ENCODE peak calls at places on chromosomes 3 and 15, in five cellular contexts. One of them, this sample, is unnamed.

GRCh38 chr3:88038561-88038960 is 20.2 kb downstream of the CGGBP1 start:
- DNase-seq in K562: no peak
- DNase-seq in HepG2: no peak
- DNase-seq in GM12878: no peak
- DNase-seq in H1: no peak
- DNase-seq in this sample: no peak

GRCh38 chr15:89898628-89899302 is 5.0 kb upstream of the AP3S2 start:
- DNase-seq in K562: peak
- DNase-seq in HepG2: peak
- DNase-seq in GM12878: no peak
- DNase-seq in H1: peak
- DNase-seq in this sample: peak

GRCh38 chr15:31226011-31226410 is 100.6 kb upstream of the KLF13 start:
- DNase-seq in K562: no peak
- DNase-seq in HepG2: no peak
- DNase-seq in GM12878: no peak
- DNase-seq in H1: no peak
- DNase-seq in this sample: no peak

GRCh38 chr3:125261031-125261430 is 48.5 kb upstream of the SLC12A8 start:
- DNase-seq in K562: no peak
- DNase-seq in HepG2: no peak
- DNase-seq in GM12878: no peak
- DNase-seq in H1: no peak
- DNase-seq in this sample: no peak

GRCh38 chr3:60036803-60037202 is 987.0 kb upstream of the CFAP20DC start:
- DNase-seq in K562: no peak
- DNase-seq in HepG2: no peak
- DNase-seq in GM12878: no peak
- DNase-seq in H1: no peak
- DNase-seq in this sample: no peak

GRCh38 chr3:138850151-138850550 is 15.4 kb upstream of the PIK3CB start:
- DNase-seq in K562: no peak
- DNase-seq in HepG2: no peak
- DNase-seq in GM12878: no peak
- DNase-seq in H1: no peak
- DNase-seq in this sample: no peak

GRCh38 chr3:41575754-41576153 is 376.4 kb downstream of the CTNNB1 start:
- DNase-seq in K562: no peak
- DNase-seq in HepG2: no peak
- DNase-seq in GM12878: no peak
- DNase-seq in H1: no peak
- DNase-seq in this sample: no peak

GRCh38 chr3:112539825-112540517 is 21.8 kb downstream of the ATG3 start:
- DNase-seq in K562: no peak
- DNase-seq in HepG2: no peak
- DNase-seq in GM12878: peak
- DNase-seq in H1: no peak
- DNase-seq in this sample: no peak

GRCh38 chr15:47035756-47036155 is 681.5 kb upstream of the SEMA6D start:
- DNase-seq in K562: no peak
- DNase-seq in HepG2: no peak
- DNase-seq in GM12878: no peak
- DNase-seq in H1: no peak
- DNase-seq in this sample: no peak

GRCh38 chr15:80549191-80549590 is 145.0 kb downstream of the ARNT2 start:
- DNase-seq in K562: no peak
- DNase-seq in HepG2: no peak
- DNase-seq in GM12878: no peak
- DNase-seq in H1: no peak
- DNase-seq in this sample: no peak

GRCh38 chr3:99499235-99499798 is 139.1 kb upstream of the COL8A1 start:
- DNase-seq in K562: peak
- DNase-seq in HepG2: peak
- DNase-seq in GM12878: peak
- DNase-seq in H1: no peak
- DNase-seq in this sample: peak

GRCh38 chr3:108153451-108153981 is 62.7 kb upstream of the CD47 start:
- DNase-seq in K562: peak
- DNase-seq in HepG2: peak
- DNase-seq in GM12878: no peak
- DNase-seq in H1: peak
- DNase-seq in this sample: peak

GRCh38 chr3:69710153-69710977 is 28.9 kb upstream of the MITF start:
- DNase-seq in K562: no peak
- DNase-seq in HepG2: no peak
- DNase-seq in GM12878: no peak
- DNase-seq in H1: no peak
- DNase-seq in this sample: no peak

GRCh38 chr3:46400000-46400734 is 6.7 kb downstream of the CCR5AS start:
- DNase-seq in K562: peak
- DNase-seq in HepG2: no peak
- DNase-seq in GM12878: no peak
- DNase-seq in H1: no peak
- DNase-seq in this sample: no peak

GRCh38 chr3:50237133-50237651 is 1.2 kb downstream of the GNAI2 start:
- DNase-seq in K562: peak
- DNase-seq in HepG2: no peak
- DNase-seq in GM12878: no peak
- DNase-seq in H1: peak
- DNase-seq in this sample: peak

GRCh38 chr3:50236484-50237132 is 604 bp downstream of the GNAI2 start:
- DNase-seq in K562: no peak
- DNase-seq in HepG2: no peak
- DNase-seq in GM12878: no peak
- DNase-seq in H1: peak
- DNase-seq in this sample: no peak

GRCh38 chr3:50237754-50238548 is 1.9 kb downstream of the GNAI2 start:
- DNase-seq in K562: peak
- DNase-seq in HepG2: no peak
- DNase-seq in GM12878: peak
- DNase-seq in H1: peak
- DNase-seq in this sample: peak

GRCh38 chr3:50239649-50240048 is 3.6 kb downstream of the GNAI2 start:
- DNase-seq in K562: no peak
- DNase-seq in HepG2: no peak
- DNase-seq in GM12878: no peak
- DNase-seq in H1: no peak
- DNase-seq in this sample: no peak

DNA sequence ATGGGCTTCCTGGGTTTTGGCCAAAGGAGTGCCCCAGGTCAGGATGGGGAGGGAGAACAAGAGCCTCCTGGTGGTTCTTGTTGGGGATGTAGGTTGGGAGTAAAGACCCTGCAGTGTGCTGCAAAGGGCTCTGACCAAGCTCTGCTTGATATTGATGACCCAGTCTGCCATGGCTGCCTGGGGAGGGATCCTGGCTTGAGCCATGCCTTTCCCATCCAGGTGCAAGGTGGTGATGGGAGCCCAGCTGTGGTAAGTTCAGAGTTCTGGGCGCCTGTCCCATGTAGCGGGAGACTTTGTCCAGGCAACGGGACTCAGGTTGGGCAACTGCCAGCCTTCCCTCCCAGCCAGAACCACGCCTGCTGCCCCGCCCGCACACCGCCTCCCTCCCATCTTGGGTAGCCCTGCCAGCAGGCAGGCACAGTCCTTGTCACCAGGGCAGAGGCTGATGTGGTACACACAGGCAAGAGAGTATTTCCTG is 2.6 kb downstream of the GNAI2 start:
- DNase-seq in K562: no peak
- DNase-seq in HepG2: peak
- DNase-seq in GM12878: no peak
- DNase-seq in H1: no peak
- DNase-seq in this sample: no peak
- TF ChIP-seq ATF2 in K562: no peak
- TF ChIP-seq ATF2 in HepG2: no peak
- TF ChIP-seq ATF2 in GM12878: no peak
- TF ChIP-seq ATF2 in H1: no peak
- TF ChIP-seq ATF2 in this sample: no peak

DNA sequence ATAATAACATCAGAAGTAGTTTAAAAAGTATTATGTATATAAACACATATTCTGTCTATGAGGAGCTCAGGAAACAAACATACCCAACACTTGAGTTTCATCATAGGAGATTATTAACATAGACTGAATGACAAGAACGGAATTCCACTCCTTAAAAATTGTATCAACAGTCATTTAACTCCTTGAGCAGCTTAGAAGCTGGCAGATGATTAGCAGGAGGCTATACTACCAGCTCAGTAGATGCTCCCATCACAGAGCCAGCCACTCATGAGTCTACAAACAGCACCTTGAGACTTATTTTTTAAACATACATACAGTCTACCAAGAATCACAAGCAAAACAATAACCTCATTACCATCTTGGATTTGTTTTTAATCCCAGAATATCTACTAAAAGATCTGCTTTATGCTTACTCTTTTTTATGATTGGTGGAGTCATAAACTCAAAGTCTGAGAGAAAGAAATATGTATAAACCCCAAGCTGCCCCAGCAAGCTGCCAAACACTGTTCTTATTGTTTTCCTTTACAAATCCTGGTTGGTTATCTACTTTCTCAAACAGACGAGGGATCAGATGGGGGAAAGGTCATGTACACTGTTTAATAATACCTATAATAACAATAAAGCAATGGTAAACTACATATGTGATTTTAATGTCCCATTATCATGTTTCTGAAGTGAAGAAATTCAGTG is 59.5 kb downstream of the CBLB start:
- DNase-seq in K562: no peak
- DNase-seq in HepG2: peak
- DNase-seq in GM12878: no peak
- DNase-seq in H1: no peak
- DNase-seq in this sample: no peak
- TF ChIP-seq ATF2 in K562: no peak
- TF ChIP-seq ATF2 in HepG2: no peak
- TF ChIP-seq ATF2 in GM12878: no peak
- TF ChIP-seq ATF2 in H1: no peak
- TF ChIP-seq ATF2 in this sample: no peak

DNA sequence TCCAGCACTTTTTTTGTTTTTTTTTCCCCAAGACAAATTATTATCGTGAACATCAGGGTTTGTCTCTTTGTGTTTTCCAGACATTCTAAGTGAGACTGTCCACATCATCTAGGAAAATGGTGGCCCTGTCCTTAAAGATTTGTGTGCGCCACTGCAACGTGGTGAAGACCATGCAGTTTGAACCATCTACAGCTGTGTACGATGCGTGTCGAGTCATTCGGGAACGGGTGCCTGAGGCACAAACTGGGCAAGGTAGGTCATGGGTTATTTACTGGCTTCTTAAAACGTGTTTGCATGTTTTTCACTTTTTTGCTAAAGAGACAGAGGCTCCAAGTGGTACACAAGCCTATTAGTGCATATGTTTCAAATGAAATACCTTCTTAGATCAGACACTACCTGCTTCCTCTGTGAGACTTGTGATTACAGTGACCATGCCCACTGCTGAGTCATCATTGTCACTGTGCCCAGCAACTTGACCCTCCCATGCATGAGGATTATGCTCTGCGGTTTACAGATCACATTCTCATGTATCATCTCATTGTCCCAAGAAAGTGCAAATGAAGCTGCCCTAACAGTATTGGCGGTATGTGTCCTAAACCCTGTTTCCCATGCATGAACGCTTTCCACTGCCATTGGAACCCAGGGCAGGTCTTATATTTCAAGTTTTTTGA is 395.2 kb upstream of the TPM1 start:
- DNase-seq in K562: peak
- DNase-seq in HepG2: peak
- DNase-seq in GM12878: no peak
- DNase-seq in H1: no peak
- DNase-seq in this sample: no peak
- TF ChIP-seq ATF2 in K562: no peak
- TF ChIP-seq ATF2 in HepG2: no peak
- TF ChIP-seq ATF2 in GM12878: no peak
- TF ChIP-seq ATF2 in H1: no peak
- TF ChIP-seq ATF2 in this sample: no peak

GRCh38 chr3:183477801-183478456 is 49.5 kb upstream of the MCF2L2 start:
- DNase-seq in K562: no peak
- DNase-seq in HepG2: no peak
- DNase-seq in GM12878: no peak
- DNase-seq in H1: no peak
- DNase-seq in this sample: no peak
- TF ChIP-seq ATF2 in K562: no peak
- TF ChIP-seq ATF2 in HepG2: no peak
- TF ChIP-seq ATF2 in GM12878: no peak
- TF ChIP-seq ATF2 in H1: no peak
- TF ChIP-seq ATF2 in this sample: no peak